ENCODE peak calls at places on chromosomes 16 and 17, in six cellular contexts. One of them, this sample, is unnamed.

GRCh38 chr16:67022531-67023214 is 6.3 kb upstream of the CBFB start:
- DNase-seq in progenitor cell of endocrine pancreas: no peak
- DNase-seq in tibial nerve: no peak
- DNase-seq in endothelial cell: no peak
- DNase-seq in AG04449: peak; percentile 31
- DNase-seq in GM13976: no peak
- DNase-seq in this sample: peak; percentile 2

GRCh38 chr17:78840530-78840779 is 159 bp downstream of the USP36 start:
- DNase-seq in progenitor cell of endocrine pancreas: no peak
- DNase-seq in tibial nerve: no peak
- DNase-seq in AG04449: no peak
- DNase-seq in GM13976: no peak
- DNase-seq in endothelial cell: no peak
- DNase-seq in this sample: no peak

GRCh38 chr17:27602721-27603445 is 28.1 kb upstream of the LGALS9 start:
- DNase-seq in progenitor cell of endocrine pancreas: peak; percentile 76
- DNase-seq in tibial nerve: peak; percentile 88
- DNase-seq in GM13976: peak; percentile 87
- DNase-seq in endothelial cell: peak; percentile 88
- DNase-seq in AG04449: no peak
- DNase-seq in this sample: peak; percentile 72

GRCh38 chr16:87371261-87371866 is 12.2 kb downstream of the FBXO31 start:
- DNase-seq in progenitor cell of endocrine pancreas: no peak
- DNase-seq in AG04449: no peak
- DNase-seq in tibial nerve: no peak
- DNase-seq in GM13976: no peak
- DNase-seq in endothelial cell: no peak
- DNase-seq in this sample: no peak

GRCh38 chr17:59093702-59094231 is 12.9 kb downstream of the TRIM37 start:
- DNase-seq in progenitor cell of endocrine pancreas: no peak
- DNase-seq in AG04449: peak; percentile 94
- DNase-seq in GM13976: no peak
- DNase-seq in tibial nerve: peak; percentile 14
- DNase-seq in endothelial cell: no peak
- DNase-seq in this sample: no peak

GRCh38 chr17:1577657-1578428 is 15.3 kb upstream of the PITPNA start:
- DNase-seq in progenitor cell of endocrine pancreas: no peak
- DNase-seq in endothelial cell: no peak
- DNase-seq in AG04449: no peak
- DNase-seq in tibial nerve: no peak
- DNase-seq in GM13976: no peak
- DNase-seq in this sample: no peak

GRCh38 chr16:50254072-50254471 is 12.3 kb upstream of the ADCY7 start:
- DNase-seq in progenitor cell of endocrine pancreas: no peak
- DNase-seq in endothelial cell: no peak
- DNase-seq in AG04449: no peak
- DNase-seq in GM13976: no peak
- DNase-seq in tibial nerve: no peak
- DNase-seq in this sample: no peak

GRCh38 chr16:2842340-2843000 is 12.4 kb downstream of the ZG16B start:
- DNase-seq in AG04449: no peak
- DNase-seq in progenitor cell of endocrine pancreas: no peak
- DNase-seq in GM13976: peak; percentile 73
- DNase-seq in tibial nerve: no peak
- DNase-seq in endothelial cell: peak; percentile 65
- DNase-seq in this sample: no peak

GRCh38 chr17:7445011-7445927 is at the start of gene CHRNB1:
- DNase-seq in tibial nerve: peak; percentile 57
- DNase-seq in progenitor cell of endocrine pancreas: peak; percentile 73
- DNase-seq in endothelial cell: peak; percentile 79
- DNase-seq in GM13976: peak; percentile 80
- DNase-seq in AG04449: no peak
- DNase-seq in this sample: no peak

GRCh38 chr17:33072421-33073175 is 81.0 kb downstream of the SPACA3 start:
- DNase-seq in endothelial cell: no peak
- DNase-seq in GM13976: no peak
- DNase-seq in tibial nerve: no peak
- DNase-seq in AG04449: no peak
- DNase-seq in progenitor cell of endocrine pancreas: no peak
- DNase-seq in this sample: no peak

GRCh38 chr17:1298616-1299015 is 19.2 kb downstream of the TRARG1 start:
- DNase-seq in endothelial cell: peak; percentile 28
- DNase-seq in GM13976: no peak
- DNase-seq in progenitor cell of endocrine pancreas: peak; percentile 34
- DNase-seq in AG04449: no peak
- DNase-seq in tibial nerve: no peak
- DNase-seq in this sample: no peak

GRCh38 chr16:17397499-17397891 is 73.3 kb downstream of the XYLT1 start:
- DNase-seq in AG04449: no peak
- DNase-seq in progenitor cell of endocrine pancreas: no peak
- DNase-seq in endothelial cell: no peak
- DNase-seq in GM13976: no peak
- DNase-seq in tibial nerve: peak; percentile 37
- DNase-seq in this sample: no peak

GRCh38 chr16:68826652-68827051 is 16.7 kb upstream of the TANGO6 start:
- DNase-seq in GM13976: no peak
- DNase-seq in tibial nerve: no peak
- DNase-seq in endothelial cell: no peak
- DNase-seq in progenitor cell of endocrine pancreas: no peak
- DNase-seq in AG04449: no peak
- DNase-seq in this sample: no peak

GRCh38 chr16:68287276-68288251 is 23.2 kb downstream of the SLC7A6OS start:
- DNase-seq in AG04449: peak; percentile 40
- DNase-seq in endothelial cell: no peak
- DNase-seq in tibial nerve: peak; percentile 82
- DNase-seq in GM13976: no peak
- DNase-seq in progenitor cell of endocrine pancreas: no peak
- DNase-seq in this sample: peak; percentile 40

GRCh38 chr17:80827646-80828643 is 163.7 kb upstream of the CHMP6 start:
- DNase-seq in AG04449: no peak
- DNase-seq in progenitor cell of endocrine pancreas: no peak
- DNase-seq in GM13976: no peak
- DNase-seq in tibial nerve: no peak
- DNase-seq in endothelial cell: no peak
- DNase-seq in this sample: peak; percentile 46

GRCh38 chr17:68125471-68125870 is 89.9 kb downstream of the KPNA2 start:
- DNase-seq in AG04449: no peak
- DNase-seq in progenitor cell of endocrine pancreas: no peak
- DNase-seq in GM13976: no peak
- DNase-seq in tibial nerve: no peak
- DNase-seq in endothelial cell: no peak
- DNase-seq in this sample: no peak

GRCh38 chr17:41520821-41521521 is 2.3 kb upstream of the KRT15 start:
- DNase-seq in AG04449: no peak
- DNase-seq in endothelial cell: no peak
- DNase-seq in progenitor cell of endocrine pancreas: no peak
- DNase-seq in GM13976: no peak
- DNase-seq in tibial nerve: no peak
- DNase-seq in this sample: no peak

GRCh38 chr17:28381141-28381825 is 9.8 kb downstream of the SARM1 start:
- DNase-seq in progenitor cell of endocrine pancreas: peak; percentile 54
- DNase-seq in tibial nerve: no peak
- DNase-seq in GM13976: no peak
- DNase-seq in endothelial cell: peak; percentile 74
- DNase-seq in AG04449: no peak
- DNase-seq in this sample: no peak

GRCh38 chr17:78528541-78528940 is 48.7 kb downstream of the DNAH17 start:
- DNase-seq in AG04449: no peak
- DNase-seq in tibial nerve: no peak
- DNase-seq in progenitor cell of endocrine pancreas: no peak
- DNase-seq in endothelial cell: no peak
- DNase-seq in GM13976: no peak
- DNase-seq in this sample: no peak

GRCh38 chr17:51805220-51805619 is 353.3 kb downstream of the CA10 start:
- DNase-seq in tibial nerve: no peak
- DNase-seq in progenitor cell of endocrine pancreas: no peak
- DNase-seq in GM13976: no peak
- DNase-seq in AG04449: no peak
- DNase-seq in endothelial cell: no peak
- DNase-seq in this sample: no peak

GRCh38 chr16:27246439-27246838 is 22.1 kb downstream of the NSMCE1 start:
- DNase-seq in GM13976: no peak
- DNase-seq in progenitor cell of endocrine pancreas: no peak
- DNase-seq in tibial nerve: no peak
- DNase-seq in endothelial cell: no peak
- DNase-seq in AG04449: no peak
- DNase-seq in this sample: peak; percentile 15

GRCh38 chr17:13086142-13086769 is 68.4 kb upstream of the ELAC2 start:
- DNase-seq in AG04449: no peak
- DNase-seq in progenitor cell of endocrine pancreas: no peak
- DNase-seq in tibial nerve: no peak
- DNase-seq in endothelial cell: no peak
- DNase-seq in GM13976: no peak
- DNase-seq in this sample: no peak

GRCh38 chr17:76935331-76935730 is 67.1 kb downstream of the MGAT5B start:
- DNase-seq in endothelial cell: no peak
- DNase-seq in GM13976: no peak
- DNase-seq in progenitor cell of endocrine pancreas: no peak
- DNase-seq in AG04449: no peak
- DNase-seq in tibial nerve: no peak
- DNase-seq in this sample: no peak

GRCh38 chr17:1000597-1001490 is 3.9 kb downstream of the TIMM22 start:
- DNase-seq in GM13976: no peak
- DNase-seq in AG04449: no peak
- DNase-seq in endothelial cell: no peak
- DNase-seq in tibial nerve: no peak
- DNase-seq in progenitor cell of endocrine pancreas: no peak
- DNase-seq in this sample: no peak

DNA sequence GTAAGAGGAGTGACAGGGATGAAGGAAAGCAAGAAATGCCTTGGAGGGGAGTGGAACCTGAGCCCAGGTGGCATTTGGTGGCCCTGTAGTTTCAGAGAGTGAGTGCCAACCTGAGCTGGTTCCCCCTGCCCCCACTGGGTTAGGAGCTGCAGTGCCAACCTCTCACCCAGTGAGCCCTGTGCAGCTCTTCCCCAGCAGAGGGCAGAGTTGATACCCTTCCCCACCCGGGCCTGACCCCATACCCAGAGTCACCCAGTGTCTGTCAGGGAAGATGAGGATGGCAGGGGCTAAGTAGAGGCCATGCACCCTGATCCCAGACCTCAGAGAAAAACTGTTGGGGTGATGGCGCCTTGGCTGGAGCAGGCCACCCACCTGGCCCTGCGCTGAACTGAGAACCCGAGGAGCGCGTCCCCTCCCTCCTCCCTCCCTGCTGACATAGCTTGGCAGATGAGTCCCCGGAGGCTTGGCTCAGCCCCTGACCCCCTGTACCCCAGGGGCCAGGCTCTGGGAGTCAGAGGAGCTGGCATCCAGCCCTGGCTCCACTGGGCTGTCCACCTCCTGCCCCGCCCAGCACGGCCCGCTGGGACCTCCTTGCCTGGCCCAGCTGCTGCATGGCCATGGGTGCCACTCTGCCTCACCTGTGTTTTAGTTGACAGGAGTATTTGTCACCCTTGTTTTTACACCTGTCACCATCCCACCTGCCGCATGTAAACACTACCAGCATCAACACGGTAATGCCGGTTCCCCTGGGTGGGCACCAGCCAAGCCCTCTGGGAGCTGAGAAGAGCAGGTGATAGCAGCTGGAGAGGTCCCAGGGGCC is 113.9 kb downstream of the AMFR start:
- DNase-seq in progenitor cell of endocrine pancreas: no peak
- DNase-seq in tibial nerve: no peak
- DNase-seq in endothelial cell: no peak
- DNase-seq in AG04449: no peak
- DNase-seq in GM13976: no peak
- DNase-seq in this sample: no peak
- TF ChIP-seq CTCF in progenitor cell of endocrine pancreas: peak; percentile 23
- TF ChIP-seq CTCF in tibial nerve: no peak
- TF ChIP-seq CTCF in endothelial cell: no peak
- TF ChIP-seq CTCF in AG04449: no peak
- TF ChIP-seq CTCF in GM13976: no peak
- TF ChIP-seq CTCF in this sample: no peak

DNA sequence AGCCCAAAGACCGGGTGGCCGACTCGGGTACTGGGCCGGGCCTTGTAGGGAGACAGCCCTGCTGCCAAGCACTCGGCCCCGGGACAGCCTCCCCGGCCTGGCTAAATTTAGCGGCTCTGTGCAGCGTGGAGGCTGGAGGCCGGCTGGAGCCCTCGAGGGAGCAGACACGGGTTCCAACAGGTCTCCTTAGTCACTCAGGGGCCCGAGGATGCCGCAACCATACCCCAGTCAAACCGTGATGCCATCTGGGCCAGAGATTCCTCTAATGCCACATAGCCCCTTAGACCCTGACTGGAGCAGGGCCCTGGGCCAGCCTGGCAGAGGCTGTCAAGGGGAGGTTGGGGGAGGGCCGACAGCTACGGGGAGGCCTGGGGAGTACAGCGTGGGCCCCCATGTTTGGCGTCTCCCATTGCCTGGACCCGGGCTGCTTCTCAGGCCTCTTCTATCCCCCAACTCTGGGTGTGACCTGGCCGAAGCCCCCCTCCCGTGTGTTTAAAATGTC is 2.9 kb upstream of the P2RX1 start:
- DNase-seq in tibial nerve: no peak
- DNase-seq in endothelial cell: no peak
- DNase-seq in AG04449: no peak
- DNase-seq in GM13976: no peak
- DNase-seq in progenitor cell of endocrine pancreas: no peak
- DNase-seq in this sample: no peak
- TF ChIP-seq CTCF in tibial nerve: no peak
- TF ChIP-seq CTCF in endothelial cell: no peak
- TF ChIP-seq CTCF in AG04449: no peak
- TF ChIP-seq CTCF in GM13976: no peak
- TF ChIP-seq CTCF in progenitor cell of endocrine pancreas: no peak
- TF ChIP-seq CTCF in this sample: no peak

DNA sequence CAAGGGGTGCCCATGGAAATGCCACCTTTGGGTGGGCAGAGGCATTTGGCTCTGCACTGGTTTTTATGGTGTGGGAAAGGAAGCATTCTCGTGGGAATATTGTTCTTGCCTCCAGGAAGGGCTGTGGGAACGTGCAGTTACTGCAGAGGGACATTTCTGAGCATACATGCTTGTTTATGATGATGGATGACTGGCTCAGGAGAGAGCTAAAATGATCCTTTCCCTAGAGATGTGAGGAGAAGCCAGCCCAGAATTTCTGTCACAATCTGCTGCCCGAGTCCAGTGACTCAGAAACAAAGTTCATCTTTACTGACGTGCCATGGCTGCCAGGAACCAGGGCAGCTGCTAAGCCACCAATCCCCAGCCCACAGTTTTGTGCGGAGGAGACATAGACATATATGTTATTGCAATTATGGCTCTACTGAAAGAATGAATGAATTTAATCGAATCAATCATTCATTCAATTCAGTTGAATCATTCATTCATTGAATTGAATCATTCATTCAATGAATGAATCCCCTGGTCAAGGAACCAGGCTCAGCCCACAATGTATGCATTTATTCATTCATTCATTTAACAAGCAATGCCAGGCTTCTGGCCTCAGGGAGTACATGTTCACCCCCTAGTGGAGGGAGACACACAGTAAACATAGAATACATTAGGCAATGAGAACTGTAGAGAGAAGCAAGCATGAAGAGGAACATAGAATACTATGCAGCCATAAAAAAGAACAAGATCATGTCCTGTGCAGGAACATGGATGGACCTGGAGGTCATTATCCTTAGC is 414.4 kb upstream of the HSBP1 start:
- DNase-seq in tibial nerve: no peak
- DNase-seq in AG04449: no peak
- DNase-seq in progenitor cell of endocrine pancreas: no peak
- DNase-seq in endothelial cell: no peak
- DNase-seq in GM13976: no peak
- DNase-seq in this sample: no peak
- TF ChIP-seq CTCF in tibial nerve: no peak
- TF ChIP-seq CTCF in AG04449: no peak
- TF ChIP-seq CTCF in progenitor cell of endocrine pancreas: peak; percentile 21
- TF ChIP-seq CTCF in endothelial cell: peak; percentile 16
- TF ChIP-seq CTCF in GM13976: no peak
- TF ChIP-seq CTCF in this sample: no peak

GRCh38 chr17:45385331-45385997 is 47.2 kb downstream of the ARHGAP27 start:
- DNase-seq in GM13976: peak; percentile 91
- DNase-seq in endothelial cell: peak; percentile 94
- DNase-seq in tibial nerve: peak; percentile 82
- DNase-seq in progenitor cell of endocrine pancreas: peak; percentile 80
- DNase-seq in AG04449: no peak
- DNase-seq in this sample: peak; percentile 75
- TF ChIP-seq CTCF in GM13976: peak; percentile 97
- TF ChIP-seq CTCF in endothelial cell: peak; percentile 97
- TF ChIP-seq CTCF in tibial nerve: peak; percentile 99
- TF ChIP-seq CTCF in progenitor cell of endocrine pancreas: peak; percentile 94
- TF ChIP-seq CTCF in AG04449: peak; percentile 96
- TF ChIP-seq CTCF in this sample: peak; percentile 98

This sample was measured in breast epithelium.